ENCODE peak calls at places on chromosomes 7 and 10, in eight cellular contexts. One of them, this sample, is unnamed.

GRCh38 chr10:8489232-8489631 is 434.7 kb downstream of the GATA3 start:
- DNase-seq in activated naive CD8-positive, alpha-beta T cell treated with anti-CD3 and anti-CD28 coated beads, Interleukin-2, amount 10 ng/mL, durations not matched to agents 7 days and 5 days: no peak
- DNase-seq in GM03348: no peak
- DNase-seq in HTR-8/SVneo: no peak
- DNase-seq in amygdala: no peak
- DNase-seq in B cell: no peak
- DNase-seq in NCI-H2081: no peak
- DNase-seq in tibial nerve: no peak
- DNase-seq in this sample: no peak

GRCh38 chr7:47744883-47745282 is 163.0 kb upstream of the TNS3 start:
- DNase-seq in activated naive CD8-positive, alpha-beta T cell treated with anti-CD3 and anti-CD28 coated beads, Interleukin-2, amount 10 ng/mL, durations not matched to agents 7 days and 5 days: no peak
- DNase-seq in GM03348: no peak
- DNase-seq in HTR-8/SVneo: no peak
- DNase-seq in amygdala: no peak
- DNase-seq in B cell: no peak
- DNase-seq in NCI-H2081: no peak
- DNase-seq in tibial nerve: no peak
- DNase-seq in this sample: no peak

GRCh38 chr10:79483299-79483698 is 29.0 kb upstream of the EIF5AL1 start:
- DNase-seq in activated naive CD8-positive, alpha-beta T cell treated with anti-CD3 and anti-CD28 coated beads, Interleukin-2, amount 10 ng/mL, durations not matched to agents 7 days and 5 days: no peak
- DNase-seq in GM03348: peak
- DNase-seq in HTR-8/SVneo: no peak
- DNase-seq in amygdala: no peak
- DNase-seq in B cell: no peak
- DNase-seq in NCI-H2081: no peak
- DNase-seq in tibial nerve: no peak
- DNase-seq in this sample: no peak

GRCh38 chr10:6973904-6974303 is 393.8 kb upstream of the PRKCQ start:
- DNase-seq in activated naive CD8-positive, alpha-beta T cell treated with anti-CD3 and anti-CD28 coated beads, Interleukin-2, amount 10 ng/mL, durations not matched to agents 7 days and 5 days: peak
- DNase-seq in GM03348: no peak
- DNase-seq in HTR-8/SVneo: no peak
- DNase-seq in amygdala: no peak
- DNase-seq in B cell: no peak
- DNase-seq in NCI-H2081: no peak
- DNase-seq in tibial nerve: no peak
- DNase-seq in this sample: no peak

GRCh38 chr7:157793973-157794763 is 457.4 kb downstream of the DNAJB6 start:
- DNase-seq in activated naive CD8-positive, alpha-beta T cell treated with anti-CD3 and anti-CD28 coated beads, Interleukin-2, amount 10 ng/mL, durations not matched to agents 7 days and 5 days: no peak
- DNase-seq in GM03348: no peak
- DNase-seq in HTR-8/SVneo: no peak
- DNase-seq in amygdala: no peak
- DNase-seq in B cell: no peak
- DNase-seq in NCI-H2081: no peak
- DNase-seq in tibial nerve: no peak
- DNase-seq in this sample: no peak

GRCh38 chr7:131665021-131665420 is 108.6 kb upstream of the PODXL start:
- DNase-seq in activated naive CD8-positive, alpha-beta T cell treated with anti-CD3 and anti-CD28 coated beads, Interleukin-2, amount 10 ng/mL, durations not matched to agents 7 days and 5 days: no peak
- DNase-seq in GM03348: no peak
- DNase-seq in HTR-8/SVneo: no peak
- DNase-seq in amygdala: no peak
- DNase-seq in B cell: no peak
- DNase-seq in NCI-H2081: no peak
- DNase-seq in tibial nerve: no peak
- DNase-seq in this sample: no peak

GRCh38 chr7:27154369-27154768 is 2.0 kb upstream of the HOXA3 start:
- DNase-seq in activated naive CD8-positive, alpha-beta T cell treated with anti-CD3 and anti-CD28 coated beads, Interleukin-2, amount 10 ng/mL, durations not matched to agents 7 days and 5 days: no peak
- DNase-seq in GM03348: no peak
- DNase-seq in HTR-8/SVneo: no peak
- DNase-seq in amygdala: no peak
- DNase-seq in B cell: no peak
- DNase-seq in NCI-H2081: no peak
- DNase-seq in tibial nerve: no peak
- DNase-seq in this sample: no peak

GRCh38 chr10:22252286-22252800 is 34.5 kb upstream of the EBLN1 start:
- DNase-seq in activated naive CD8-positive, alpha-beta T cell treated with anti-CD3 and anti-CD28 coated beads, Interleukin-2, amount 10 ng/mL, durations not matched to agents 7 days and 5 days: peak
- DNase-seq in GM03348: peak
- DNase-seq in HTR-8/SVneo: no peak
- DNase-seq in amygdala: no peak
- DNase-seq in B cell: peak
- DNase-seq in NCI-H2081: peak
- DNase-seq in tibial nerve: peak
- DNase-seq in this sample: no peak

GRCh38 chr10:90481326-90481923 is 376.4 kb downstream of the HTR7 start:
- DNase-seq in activated naive CD8-positive, alpha-beta T cell treated with anti-CD3 and anti-CD28 coated beads, Interleukin-2, amount 10 ng/mL, durations not matched to agents 7 days and 5 days: no peak
- DNase-seq in GM03348: no peak
- DNase-seq in HTR-8/SVneo: no peak
- DNase-seq in amygdala: no peak
- DNase-seq in B cell: no peak
- DNase-seq in NCI-H2081: no peak
- DNase-seq in tibial nerve: no peak
- DNase-seq in this sample: no peak

GRCh38 chr7:99340659-99341058 is 15.0 kb downstream of the ARPC1A start:
- DNase-seq in activated naive CD8-positive, alpha-beta T cell treated with anti-CD3 and anti-CD28 coated beads, Interleukin-2, amount 10 ng/mL, durations not matched to agents 7 days and 5 days: no peak
- DNase-seq in GM03348: no peak
- DNase-seq in HTR-8/SVneo: no peak
- DNase-seq in amygdala: no peak
- DNase-seq in B cell: no peak
- DNase-seq in NCI-H2081: no peak
- DNase-seq in tibial nerve: no peak
- DNase-seq in this sample: no peak

GRCh38 chr7:16934947-16935742 is 53.4 kb upstream of the AGR3 start:
- DNase-seq in activated naive CD8-positive, alpha-beta T cell treated with anti-CD3 and anti-CD28 coated beads, Interleukin-2, amount 10 ng/mL, durations not matched to agents 7 days and 5 days: no peak
- DNase-seq in GM03348: peak
- DNase-seq in HTR-8/SVneo: no peak
- DNase-seq in amygdala: no peak
- DNase-seq in B cell: no peak
- DNase-seq in NCI-H2081: no peak
- DNase-seq in tibial nerve: no peak
- DNase-seq in this sample: no peak

GRCh38 chr10:89738551-89739209 is 37.3 kb downstream of the KIF20B start:
- DNase-seq in activated naive CD8-positive, alpha-beta T cell treated with anti-CD3 and anti-CD28 coated beads, Interleukin-2, amount 10 ng/mL, durations not matched to agents 7 days and 5 days: no peak
- DNase-seq in GM03348: no peak
- DNase-seq in HTR-8/SVneo: no peak
- DNase-seq in amygdala: no peak
- DNase-seq in B cell: peak
- DNase-seq in NCI-H2081: no peak
- DNase-seq in tibial nerve: no peak
- DNase-seq in this sample: peak

GRCh38 chr7:149714910-149715471 is 58.4 kb downstream of the ZNF467 start:
- DNase-seq in activated naive CD8-positive, alpha-beta T cell treated with anti-CD3 and anti-CD28 coated beads, Interleukin-2, amount 10 ng/mL, durations not matched to agents 7 days and 5 days: no peak
- DNase-seq in GM03348: no peak
- DNase-seq in HTR-8/SVneo: no peak
- DNase-seq in amygdala: no peak
- DNase-seq in B cell: no peak
- DNase-seq in NCI-H2081: no peak
- DNase-seq in tibial nerve: no peak
- DNase-seq in this sample: no peak

GRCh38 chr7:108329514-108329913 is 126.7 kb downstream of the NRCAM start:
- DNase-seq in activated naive CD8-positive, alpha-beta T cell treated with anti-CD3 and anti-CD28 coated beads, Interleukin-2, amount 10 ng/mL, durations not matched to agents 7 days and 5 days: no peak
- DNase-seq in GM03348: no peak
- DNase-seq in HTR-8/SVneo: no peak
- DNase-seq in amygdala: no peak
- DNase-seq in B cell: no peak
- DNase-seq in NCI-H2081: peak
- DNase-seq in tibial nerve: no peak
- DNase-seq in this sample: no peak

GRCh38 chr7:131459256-131459655 is 97.2 kb downstream of the PODXL start:
- DNase-seq in activated naive CD8-positive, alpha-beta T cell treated with anti-CD3 and anti-CD28 coated beads, Interleukin-2, amount 10 ng/mL, durations not matched to agents 7 days and 5 days: no peak
- DNase-seq in GM03348: no peak
- DNase-seq in HTR-8/SVneo: no peak
- DNase-seq in amygdala: no peak
- DNase-seq in B cell: no peak
- DNase-seq in NCI-H2081: no peak
- DNase-seq in tibial nerve: no peak
- DNase-seq in this sample: no peak

GRCh38 chr10:94623572-94623971 is 60.0 kb upstream of the CYP2C18 start:
- DNase-seq in activated naive CD8-positive, alpha-beta T cell treated with anti-CD3 and anti-CD28 coated beads, Interleukin-2, amount 10 ng/mL, durations not matched to agents 7 days and 5 days: no peak
- DNase-seq in GM03348: no peak
- DNase-seq in HTR-8/SVneo: no peak
- DNase-seq in amygdala: no peak
- DNase-seq in B cell: no peak
- DNase-seq in NCI-H2081: no peak
- DNase-seq in tibial nerve: no peak
- DNase-seq in this sample: no peak

GRCh38 chr10:78462221-78462620 is 428.6 kb downstream of the RPS24 start:
- DNase-seq in activated naive CD8-positive, alpha-beta T cell treated with anti-CD3 and anti-CD28 coated beads, Interleukin-2, amount 10 ng/mL, durations not matched to agents 7 days and 5 days: no peak
- DNase-seq in GM03348: no peak
- DNase-seq in HTR-8/SVneo: no peak
- DNase-seq in amygdala: no peak
- DNase-seq in B cell: no peak
- DNase-seq in NCI-H2081: no peak
- DNase-seq in tibial nerve: no peak
- DNase-seq in this sample: no peak

GRCh38 chr10:85862771-85863170 is 503.8 kb downstream of the GRID1 start:
- DNase-seq in activated naive CD8-positive, alpha-beta T cell treated with anti-CD3 and anti-CD28 coated beads, Interleukin-2, amount 10 ng/mL, durations not matched to agents 7 days and 5 days: no peak
- DNase-seq in GM03348: no peak
- DNase-seq in HTR-8/SVneo: no peak
- DNase-seq in amygdala: no peak
- DNase-seq in B cell: no peak
- DNase-seq in NCI-H2081: no peak
- DNase-seq in tibial nerve: no peak
- DNase-seq in this sample: no peak

GRCh38 chr10:26438534-26439269 is 561 bp downstream of the APBB1IP start:
- DNase-seq in activated naive CD8-positive, alpha-beta T cell treated with anti-CD3 and anti-CD28 coated beads, Interleukin-2, amount 10 ng/mL, durations not matched to agents 7 days and 5 days: peak
- DNase-seq in GM03348: peak
- DNase-seq in HTR-8/SVneo: no peak
- DNase-seq in amygdala: no peak
- DNase-seq in B cell: peak
- DNase-seq in NCI-H2081: no peak
- DNase-seq in tibial nerve: no peak
- DNase-seq in this sample: peak

GRCh38 chr7:117666019-117666418 is 186.2 kb downstream of the CFTR start:
- DNase-seq in activated naive CD8-positive, alpha-beta T cell treated with anti-CD3 and anti-CD28 coated beads, Interleukin-2, amount 10 ng/mL, durations not matched to agents 7 days and 5 days: no peak
- DNase-seq in GM03348: no peak
- DNase-seq in HTR-8/SVneo: peak
- DNase-seq in amygdala: no peak
- DNase-seq in B cell: no peak
- DNase-seq in NCI-H2081: no peak
- DNase-seq in tibial nerve: no peak
- DNase-seq in this sample: no peak

GRCh38 chr10:98349508-98349922 is 65.5 kb downstream of the PYROXD2 start:
- DNase-seq in activated naive CD8-positive, alpha-beta T cell treated with anti-CD3 and anti-CD28 coated beads, Interleukin-2, amount 10 ng/mL, durations not matched to agents 7 days and 5 days: no peak
- DNase-seq in GM03348: peak
- DNase-seq in HTR-8/SVneo: peak
- DNase-seq in amygdala: no peak
- DNase-seq in B cell: peak
- DNase-seq in NCI-H2081: no peak
- DNase-seq in tibial nerve: peak
- DNase-seq in this sample: peak

GRCh38 chr7:128404143-128404681 is 5.6 kb downstream of the IMPDH1 start:
- DNase-seq in activated naive CD8-positive, alpha-beta T cell treated with anti-CD3 and anti-CD28 coated beads, Interleukin-2, amount 10 ng/mL, durations not matched to agents 7 days and 5 days: no peak
- DNase-seq in GM03348: no peak
- DNase-seq in HTR-8/SVneo: no peak
- DNase-seq in amygdala: no peak
- DNase-seq in B cell: no peak
- DNase-seq in NCI-H2081: peak
- DNase-seq in tibial nerve: no peak
- DNase-seq in this sample: no peak

GRCh38 chr10:30538086-30538485 is 91.5 kb downstream of the LYZL2 start:
- DNase-seq in activated naive CD8-positive, alpha-beta T cell treated with anti-CD3 and anti-CD28 coated beads, Interleukin-2, amount 10 ng/mL, durations not matched to agents 7 days and 5 days: no peak
- DNase-seq in GM03348: no peak
- DNase-seq in HTR-8/SVneo: no peak
- DNase-seq in amygdala: no peak
- DNase-seq in B cell: no peak
- DNase-seq in NCI-H2081: no peak
- DNase-seq in tibial nerve: no peak
- DNase-seq in this sample: no peak

GRCh38 chr10:123250640-123251039 is 96.4 kb downstream of the BUB3 start:
- DNase-seq in activated naive CD8-positive, alpha-beta T cell treated with anti-CD3 and anti-CD28 coated beads, Interleukin-2, amount 10 ng/mL, durations not matched to agents 7 days and 5 days: no peak
- DNase-seq in GM03348: no peak
- DNase-seq in HTR-8/SVneo: no peak
- DNase-seq in amygdala: no peak
- DNase-seq in B cell: no peak
- DNase-seq in NCI-H2081: peak
- DNase-seq in tibial nerve: no peak
- DNase-seq in this sample: no peak

GRCh38 chr10:119425881-119426170 is 116.7 kb downstream of the RGS10 start:
- DNase-seq in activated naive CD8-positive, alpha-beta T cell treated with anti-CD3 and anti-CD28 coated beads, Interleukin-2, amount 10 ng/mL, durations not matched to agents 7 days and 5 days: no peak
- DNase-seq in GM03348: no peak
- DNase-seq in HTR-8/SVneo: no peak
- DNase-seq in amygdala: no peak
- DNase-seq in B cell: no peak
- DNase-seq in NCI-H2081: no peak
- DNase-seq in tibial nerve: no peak
- DNase-seq in this sample: no peak

GRCh38 chr7:111990597-111990996 is 215.6 kb downstream of the DOCK4 start:
- DNase-seq in activated naive CD8-positive, alpha-beta T cell treated with anti-CD3 and anti-CD28 coated beads, Interleukin-2, amount 10 ng/mL, durations not matched to agents 7 days and 5 days: no peak
- DNase-seq in GM03348: no peak
- DNase-seq in HTR-8/SVneo: no peak
- DNase-seq in amygdala: no peak
- DNase-seq in B cell: no peak
- DNase-seq in NCI-H2081: peak
- DNase-seq in tibial nerve: no peak
- DNase-seq in this sample: no peak

GRCh38 chr7:136055266-136055665 is 78.1 kb upstream of the MTPN start:
- DNase-seq in activated naive CD8-positive, alpha-beta T cell treated with anti-CD3 and anti-CD28 coated beads, Interleukin-2, amount 10 ng/mL, durations not matched to agents 7 days and 5 days: no peak
- DNase-seq in GM03348: no peak
- DNase-seq in HTR-8/SVneo: no peak
- DNase-seq in amygdala: no peak
- DNase-seq in B cell: no peak
- DNase-seq in NCI-H2081: no peak
- DNase-seq in tibial nerve: no peak
- DNase-seq in this sample: no peak

GRCh38 chr10:118523775-118524174 is 71.7 kb downstream of the PRLHR start:
- DNase-seq in activated naive CD8-positive, alpha-beta T cell treated with anti-CD3 and anti-CD28 coated beads, Interleukin-2, amount 10 ng/mL, durations not matched to agents 7 days and 5 days: no peak
- DNase-seq in GM03348: peak
- DNase-seq in HTR-8/SVneo: no peak
- DNase-seq in amygdala: no peak
- DNase-seq in B cell: no peak
- DNase-seq in NCI-H2081: no peak
- DNase-seq in tibial nerve: no peak
- DNase-seq in this sample: no peak

GRCh38 chr7:36670585-36671431 is 53.5 kb downstream of the AOAH start:
- DNase-seq in activated naive CD8-positive, alpha-beta T cell treated with anti-CD3 and anti-CD28 coated beads, Interleukin-2, amount 10 ng/mL, durations not matched to agents 7 days and 5 days: peak
- DNase-seq in GM03348: peak
- DNase-seq in HTR-8/SVneo: peak
- DNase-seq in amygdala: no peak
- DNase-seq in B cell: peak
- DNase-seq in NCI-H2081: peak
- DNase-seq in tibial nerve: peak
- DNase-seq in this sample: peak

GRCh38 chr7:5397657-5398237 is 25.9 kb downstream of the TNRC18 start:
- DNase-seq in activated naive CD8-positive, alpha-beta T cell treated with anti-CD3 and anti-CD28 coated beads, Interleukin-2, amount 10 ng/mL, durations not matched to agents 7 days and 5 days: no peak
- DNase-seq in GM03348: no peak
- DNase-seq in HTR-8/SVneo: no peak
- DNase-seq in amygdala: no peak
- DNase-seq in B cell: no peak
- DNase-seq in NCI-H2081: no peak
- DNase-seq in tibial nerve: no peak
- DNase-seq in this sample: no peak

GRCh38 chr7:150879345-150879744 is 27.0 kb downstream of the AOC1 start:
- DNase-seq in activated naive CD8-positive, alpha-beta T cell treated with anti-CD3 and anti-CD28 coated beads, Interleukin-2, amount 10 ng/mL, durations not matched to agents 7 days and 5 days: no peak
- DNase-seq in GM03348: no peak
- DNase-seq in HTR-8/SVneo: no peak
- DNase-seq in amygdala: no peak
- DNase-seq in B cell: no peak
- DNase-seq in NCI-H2081: no peak
- DNase-seq in tibial nerve: no peak
- DNase-seq in this sample: no peak

GRCh38 chr10:97648557-97649404 is 8.3 kb downstream of the PI4K2A start:
- DNase-seq in activated naive CD8-positive, alpha-beta T cell treated with anti-CD3 and anti-CD28 coated beads, Interleukin-2, amount 10 ng/mL, durations not matched to agents 7 days and 5 days: no peak
- DNase-seq in GM03348: peak
- DNase-seq in HTR-8/SVneo: peak
- DNase-seq in amygdala: no peak
- DNase-seq in B cell: peak
- DNase-seq in NCI-H2081: no peak
- DNase-seq in tibial nerve: peak
- DNase-seq in this sample: no peak

GRCh38 chr10:121645696-121646095 is 47.5 kb upstream of the FGFR2 start:
- DNase-seq in activated naive CD8-positive, alpha-beta T cell treated with anti-CD3 and anti-CD28 coated beads, Interleukin-2, amount 10 ng/mL, durations not matched to agents 7 days and 5 days: no peak
- DNase-seq in GM03348: no peak
- DNase-seq in HTR-8/SVneo: no peak
- DNase-seq in amygdala: no peak
- DNase-seq in B cell: no peak
- DNase-seq in NCI-H2081: no peak
- DNase-seq in tibial nerve: no peak
- DNase-seq in this sample: no peak

GRCh38 chr10:102982281-102982680 is 64.2 kb downstream of the CNNM2 start:
- DNase-seq in activated naive CD8-positive, alpha-beta T cell treated with anti-CD3 and anti-CD28 coated beads, Interleukin-2, amount 10 ng/mL, durations not matched to agents 7 days and 5 days: no peak
- DNase-seq in GM03348: no peak
- DNase-seq in HTR-8/SVneo: no peak
- DNase-seq in amygdala: no peak
- DNase-seq in B cell: no peak
- DNase-seq in NCI-H2081: no peak
- DNase-seq in tibial nerve: no peak
- DNase-seq in this sample: no peak